ENCODE peak calls at places on chromosomes 16 and 17, in eight cellular contexts. Y is HTR-8/SVneo, N is kidney tubule cell, W is ELR, S is mesothelial cell of epicardium, V is OCI-LY7, Z is HuH-7.5, A is myocyte. G is an unnamed sample.

GRCh38 chr17:8696951-8697745 is 47.5 kb downstream of the CCDC42 start:
- DNase-seq in Y (peak), N (no peak), W (no peak), S (peak), V (no peak), Z (no peak), A (no peak), G (peak)

GRCh38 chr16:30953511-30954124 is 3.9 kb upstream of the SETD1A start:
- DNase-seq in Y (peak), N (peak), W (peak), S (no peak), V (peak), Z (peak), A (peak), G (no peak)

GRCh38 chr17:44004077-44004760 is at the start of gene NAGS:
- DNase-seq in Y (no peak), N (peak), W (no peak), S (no peak), V (no peak), Z (peak), A (no peak), G (no peak)

GRCh38 chr17:78532311-78532710 is 44.9 kb downstream of the DNAH17 start:
- DNase-seq in Y (no peak), N (peak), W (no peak), S (no peak), V (no peak), Z (no peak), A (no peak), G (no peak)

GRCh38 chr16:84940670-84941551 is 70.4 kb downstream of the ZDHHC7 start:
- DNase-seq in Y (no peak), N (no peak), W (no peak), S (no peak), V (no peak), Z (no peak), A (no peak), G (no peak)

GRCh38 chr17:81651692-81652091 is 4.7 kb downstream of the PDE6G start:
- DNase-seq in Y (peak), N (peak), W (peak), S (no peak), V (no peak), Z (no peak), A (peak), G (no peak)

GRCh38 chr17:48792033-48792798 is 24.8 kb downstream of the TTLL6 start:
- DNase-seq in Y (no peak), N (peak), W (no peak), S (no peak), V (no peak), Z (no peak), A (no peak), G (no peak)

GRCh38 chr16:84652565-84652964 is 4.3 kb downstream of the KLHL36 start:
- DNase-seq in Y (no peak), N (no peak), W (no peak), S (no peak), V (no peak), Z (no peak), A (no peak), G (no peak)

GRCh38 chr17:61718022-61718421 is 127.0 kb upstream of the NACA2 start:
- DNase-seq in Y (no peak), N (no peak), W (no peak), S (no peak), V (no peak), Z (no peak), A (no peak), G (no peak)

GRCh38 chr16:65909310-65910050 is 457.0 kb upstream of the CDH5 start:
- DNase-seq in Y (no peak), N (no peak), W (no peak), S (no peak), V (peak), Z (no peak), A (no peak), G (no peak)

GRCh38 chr17:78717431-78717980 is 64.6 kb downstream of the CYTH1 start:
- DNase-seq in Y (no peak), N (peak), W (peak), S (no peak), V (peak), Z (no peak), A (peak), G (no peak)

GRCh38 chr17:70683936-70684335 is 514.6 kb downstream of the KCNJ2 start:
- DNase-seq in Y (no peak), N (no peak), W (no peak), S (no peak), V (no peak), Z (no peak), A (no peak), G (no peak)

GRCh38 chr17:18380471-18381157 is 3.0 kb downstream of the EVPLL start:
- DNase-seq in Y (no peak), N (no peak), W (no peak), S (no peak), V (no peak), Z (no peak), A (no peak), G (no peak)